ENCODE peak calls at places on chromosomes 12 and 14, in nine cellular contexts. A, R, U, S, D, O, W, Y and K are unnamed samples.
A peak's percentile ranks its signal among the peaks of the same experiment; 100 is the strongest.

GRCh38 chr14:92439551-92440344 is 73.8 kb upstream of the RIN3 start:
- DNase-seq in O (no peak), A (no peak), U (no peak), R (no peak), Y (no peak), W (no peak), D (no peak), S (no peak), K (no peak)

GRCh38 chr14:105143451-105144230 is 24.9 kb downstream of the JAG2 start:
- DNase-seq in D (no peak), U (no peak), O (no peak), S (no peak), Y (peak; percentile 4), R (no peak), W (no peak), A (peak; percentile 70), K (peak; percentile 58)

GRCh38 chr12:26941251-26941650 is 3.0 kb downstream of the FGFR1OP2 start:
- DNase-seq in Y (no peak), A (no peak), R (no peak), O (no peak), U (no peak), D (no peak), W (no peak), S (no peak), K (no peak)

GRCh38 chr14:103889313-103890051 is 38.8 kb upstream of the TDRD9 start:
- DNase-seq in A (no peak), R (no peak), Y (peak; percentile 76), W (no peak), D (peak; percentile 70), O (no peak), U (no peak), S (peak; percentile 37), K (no peak)

GRCh38 chr14:31059152-31059924 is 33.2 kb upstream of the STRN3 start:
- DNase-seq in O (no peak), Y (peak; percentile 21), D (peak; percentile 31), S (peak; percentile 96), W (no peak), R (no peak), A (no peak), U (peak; percentile 34), K (no peak)

GRCh38 chr12:128121424-128121823 is 145.5 kb upstream of the TMEM132C start:
- DNase-seq in S (no peak), U (no peak), Y (no peak), D (no peak), R (no peak), O (no peak), W (no peak), A (no peak), K (no peak)

GRCh38 chr14:90500665-90501370 is 104.0 kb downstream of the CALM1 start:
- DNase-seq in A (no peak), U (no peak), D (no peak), O (no peak), W (no peak), Y (no peak), R (no peak), S (peak; percentile 68), K (peak; percentile 64)

GRCh38 chr12:132285991-132286681 is 43.3 kb downstream of the GALNT9 start:
- DNase-seq in R (no peak), W (no peak), A (no peak), O (peak; percentile 67), U (peak; percentile 48), Y (peak; percentile 49), S (no peak), D (peak; percentile 48), K (no peak)

GRCh38 chr14:54207476-54207875 is 189.3 kb upstream of the CDKN3 start:
- DNase-seq in O (no peak), S (no peak), W (no peak), D (no peak), R (no peak), Y (no peak), U (no peak), A (no peak), K (no peak)

GRCh38 chr12:98894412-98895085 is 249.5 kb downstream of the APAF1 start:
- DNase-seq in U (peak; percentile 74), S (no peak), Y (no peak), D (no peak), R (no peak), W (no peak), A (no peak), O (no peak), K (no peak)

GRCh38 chr12:97616936-97617335 is 154.3 kb downstream of the RMST start:
- DNase-seq in W (no peak), Y (no peak), S (no peak), U (no peak), R (no peak), D (no peak), O (no peak), A (no peak), K (no peak)

GRCh38 chr14:88837495-88837894 is 13.0 kb downstream of the TTC8 start:
- DNase-seq in D (no peak), Y (no peak), S (no peak), W (no peak), O (no peak), A (no peak), U (no peak), R (no peak), K (no peak)

GRCh38 chr14:43539210-43539609 is 967.9 kb downstream of the FSCB start:
- DNase-seq in R (peak; percentile 12), D (no peak), A (no peak), S (no peak), Y (no peak), W (peak; percentile 1), O (no peak), U (peak; percentile 84), K (no peak)

GRCh38 chr12:11015775-11016430 is 6.5 kb downstream of the TAS2R19 start:
- DNase-seq in Y (peak; percentile 57), W (no peak), O (no peak), U (no peak), A (no peak), R (no peak), S (no peak), D (no peak), K (no peak)

GRCh38 chr12:103250487-103250886 is 245.3 kb downstream of the C12orf42 start:
- DNase-seq in Y (no peak), A (no peak), W (no peak), D (no peak), R (no peak), S (no peak), U (no peak), O (no peak), K (no peak)

GRCh38 chr12:101779626-101780025 is 40.4 kb upstream of the SYCP3 start:
- DNase-seq in Y (no peak), S (no peak), O (no peak), R (no peak), W (no peak), A (no peak), D (no peak), U (no peak), K (no peak)

GRCh38 chr12:31321565-31322228 is 4.3 kb downstream of the SINHCAF start:
- DNase-seq in A (no peak), R (no peak), O (no peak), S (peak; percentile 52), Y (no peak), W (no peak), D (no peak), U (no peak), K (no peak)

GRCh38 chr14:76091036-76091435 is 60.7 kb upstream of the GPATCH2L start:
- DNase-seq in D (no peak), S (peak; percentile 66), A (peak; percentile 91), R (no peak), U (no peak), O (no peak), W (no peak), Y (no peak), K (no peak)

GRCh38 chr14:57389646-57390036 is 745 bp upstream of the NAA30 start:
- DNase-seq in W (no peak), O (no peak), U (peak; percentile 69), D (no peak), A (no peak), Y (peak; percentile 13), R (no peak), S (peak; percentile 8), K (no peak)

GRCh38 chr12:80925237-80925636 is 12.5 kb downstream of the LIN7A start:
- DNase-seq in A (no peak), O (no peak), R (no peak), W (no peak), U (no peak), D (no peak), S (no peak), Y (no peak), K (no peak)

DNA sequence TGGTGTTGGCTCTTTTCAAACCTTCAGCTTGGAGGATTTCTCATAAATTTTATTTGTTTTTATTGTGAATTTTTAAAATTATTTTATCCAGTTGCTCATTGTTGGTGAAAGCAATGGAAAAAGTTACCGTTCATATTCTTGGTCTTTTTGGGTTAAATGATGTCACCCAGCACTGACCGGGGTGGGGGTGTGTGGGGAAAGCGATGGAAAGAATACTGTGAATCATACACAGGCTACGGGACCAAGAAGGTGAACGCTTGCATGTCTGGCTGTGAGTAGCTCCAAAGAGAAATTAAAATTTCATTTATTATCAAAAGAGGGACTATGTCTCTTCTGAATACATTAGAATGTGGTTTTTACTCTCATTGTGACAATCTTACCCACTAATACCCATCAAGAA is 430.1 kb downstream of the AEBP2 start:
- DNase-seq in S (no peak), U (no peak), D (no peak), O (no peak), W (no peak), R (no peak), A (no peak), Y (no peak), K (no peak)
- H3K27ac ChIP-seq in S (no peak overlapping the region), U (no peak overlapping the region), D (no peak overlapping the region), O (no peak overlapping the region), W (no peak overlapping the region), R (no peak overlapping the region), A (no peak overlapping the region), Y (no peak overlapping the region), K (no peak overlapping the region)

GRCh38 chr14:39185256-39186049 is 10.4 kb downstream of the PNN start:
- DNase-seq in W (no peak), U (no peak), D (no peak), S (no peak), A (no peak), R (no peak), Y (no peak), O (no peak), K (no peak)
- TF ChIP-seq POLR2AphosphoS5 in W (no peak), U (no peak), D (no peak), S (peak; percentile 18), A (no peak), R (peak; percentile 51), Y (no peak), O (no peak), K (no peak)

GRCh38 chr12:9719835-9720234 is 13.1 kb downstream of the CLECL1 start:
- DNase-seq in D (no peak), A (no peak), R (no peak), S (no peak), U (no peak), O (no peak), Y (no peak), W (no peak), K (no peak)
- H3K4me1 ChIP-seq in D (no peaks in the 10 kb centered on the region), A (no peaks in the 10 kb centered on the region), R (peaks cover 2% of the 10 kb centered on the region), S (no peaks in the 10 kb centered on the region), U (no peaks in the 10 kb centered on the region), O (no peaks in the 10 kb centered on the region), Y (no peaks in the 10 kb centered on the region), W (no peaks in the 10 kb centered on the region), K (peaks cover 13% of the 10 kb centered on the region)

DNA sequence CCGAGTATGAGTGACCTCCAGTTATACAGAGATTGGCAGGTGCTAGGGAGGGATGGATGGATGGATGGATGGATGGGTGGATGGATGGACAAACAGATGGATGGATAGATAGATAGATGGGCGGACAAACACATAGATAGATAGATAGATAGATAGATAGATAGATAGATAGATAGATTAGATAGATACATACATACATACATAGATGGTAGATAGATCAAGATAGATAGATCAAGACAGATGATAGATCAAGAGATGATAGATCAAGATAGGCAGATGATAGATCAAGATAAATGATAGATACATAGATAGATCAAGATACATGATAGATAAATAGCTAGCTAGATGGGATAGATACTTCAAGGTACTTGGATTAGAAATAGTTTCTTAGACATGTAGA is 18.6 kb upstream of the RFLNA start:
- DNase-seq in D (no peak), W (no peak), S (no peak), Y (no peak), A (no peak), U (no peak), R (no peak), O (no peak), K (no peak)
- H3K27ac ChIP-seq in D (no peak overlapping the region), W (no peak overlapping the region), S (no peak overlapping the region), Y (no peak overlapping the region), A (no peak overlapping the region), U (no peak overlapping the region), R (no peak overlapping the region), O (no peak overlapping the region), K (no peak overlapping the region)